ENCODE peak calls at places on chromosome 1, in six cellular contexts. One of them, this sample, is unnamed.

GRCh38 chr1:45002650-45003645 is 8.2 kb downstream of the HECTD3 start:
- DNase-seq in fibroblast of pulmonary artery: no peak
- DNase-seq in right lobe of liver: peak; percentile 53
- DNase-seq in mesothelial cell of epicardium: no peak
- DNase-seq in tibial nerve: no peak
- DNase-seq in Calu3: no peak
- DNase-seq in this sample: no peak

GRCh38 chr1:50570064-50570463 is 146.8 kb upstream of the DMRTA2 start:
- DNase-seq in Calu3: no peak
- DNase-seq in fibroblast of pulmonary artery: no peak
- DNase-seq in right lobe of liver: no peak
- DNase-seq in mesothelial cell of epicardium: no peak
- DNase-seq in tibial nerve: no peak
- DNase-seq in this sample: no peak

GRCh38 chr1:224732367-224733006 is 116.4 kb downstream of the CNIH3 start:
- DNase-seq in right lobe of liver: peak; percentile 85
- DNase-seq in fibroblast of pulmonary artery: no peak
- DNase-seq in Calu3: peak; percentile 19
- DNase-seq in tibial nerve: no peak
- DNase-seq in mesothelial cell of epicardium: no peak
- DNase-seq in this sample: no peak

GRCh38 chr1:208030320-208031091 is 119.6 kb upstream of the CD34 start:
- DNase-seq in mesothelial cell of epicardium: no peak
- DNase-seq in Calu3: no peak
- DNase-seq in right lobe of liver: no peak
- DNase-seq in fibroblast of pulmonary artery: peak; percentile 72
- DNase-seq in tibial nerve: no peak
- DNase-seq in this sample: no peak

GRCh38 chr1:180530501-180530900 is 28.1 kb upstream of the ACBD6 start:
- DNase-seq in right lobe of liver: no peak
- DNase-seq in fibroblast of pulmonary artery: peak; percentile 92
- DNase-seq in mesothelial cell of epicardium: no peak
- DNase-seq in Calu3: peak; percentile 78
- DNase-seq in tibial nerve: no peak
- DNase-seq in this sample: no peak

GRCh38 chr1:223331929-223332328 is 32.0 kb downstream of the SUSD4 start:
- DNase-seq in tibial nerve: no peak
- DNase-seq in right lobe of liver: no peak
- DNase-seq in fibroblast of pulmonary artery: peak; percentile 3
- DNase-seq in Calu3: no peak
- DNase-seq in mesothelial cell of epicardium: no peak
- DNase-seq in this sample: no peak

GRCh38 chr1:175072131-175072941 is 4.7 kb downstream of the TNN start:
- DNase-seq in fibroblast of pulmonary artery: peak; percentile 45
- DNase-seq in Calu3: no peak
- DNase-seq in right lobe of liver: no peak
- DNase-seq in mesothelial cell of epicardium: no peak
- DNase-seq in tibial nerve: no peak
- DNase-seq in this sample: no peak

GRCh38 chr1:212979340-212980122 is 29.2 kb downstream of the VASH2 start:
- DNase-seq in tibial nerve: no peak
- DNase-seq in Calu3: no peak
- DNase-seq in fibroblast of pulmonary artery: no peak
- DNase-seq in mesothelial cell of epicardium: no peak
- DNase-seq in right lobe of liver: no peak
- DNase-seq in this sample: no peak

GRCh38 chr1:35605882-35606182 is 32.7 kb downstream of the TFAP2E start:
- DNase-seq in mesothelial cell of epicardium: no peak
- DNase-seq in Calu3: no peak
- DNase-seq in right lobe of liver: no peak
- DNase-seq in tibial nerve: no peak
- DNase-seq in fibroblast of pulmonary artery: peak; percentile 20
- DNase-seq in this sample: no peak

GRCh38 chr1:188243456-188243855 is 1414.7 kb downstream of the PLA2G4A start:
- DNase-seq in Calu3: no peak
- DNase-seq in tibial nerve: no peak
- DNase-seq in fibroblast of pulmonary artery: no peak
- DNase-seq in right lobe of liver: no peak
- DNase-seq in mesothelial cell of epicardium: no peak
- DNase-seq in this sample: no peak

GRCh38 chr1:109477821-109478220 is 5.9 kb upstream of the ATXN7L2 start:
- DNase-seq in mesothelial cell of epicardium: no peak
- DNase-seq in fibroblast of pulmonary artery: no peak
- DNase-seq in Calu3: no peak
- DNase-seq in right lobe of liver: no peak
- DNase-seq in tibial nerve: no peak
- DNase-seq in this sample: no peak

GRCh38 chr1:206703647-206704046 is 18.9 kb downstream of the MAPKAPK2 start:
- DNase-seq in mesothelial cell of epicardium: no peak
- DNase-seq in fibroblast of pulmonary artery: no peak
- DNase-seq in Calu3: no peak
- DNase-seq in right lobe of liver: no peak
- DNase-seq in tibial nerve: no peak
- DNase-seq in this sample: no peak

GRCh38 chr1:92822907-92823306 is 8.9 kb upstream of the RPL5 start:
- DNase-seq in right lobe of liver: no peak
- DNase-seq in tibial nerve: no peak
- DNase-seq in fibroblast of pulmonary artery: peak; percentile 79
- DNase-seq in mesothelial cell of epicardium: no peak
- DNase-seq in Calu3: peak; percentile 67
- DNase-seq in this sample: no peak

GRCh38 chr1:204225841-204226745 is 12.3 kb upstream of the GOLT1A start:
- DNase-seq in Calu3: peak; percentile 71
- DNase-seq in fibroblast of pulmonary artery: no peak
- DNase-seq in tibial nerve: no peak
- DNase-seq in right lobe of liver: peak; percentile 94
- DNase-seq in mesothelial cell of epicardium: no peak
- DNase-seq in this sample: no peak

GRCh38 chr1:117803318-117803717 is 126.1 kb downstream of the GDAP2 start:
- DNase-seq in mesothelial cell of epicardium: no peak
- DNase-seq in fibroblast of pulmonary artery: no peak
- DNase-seq in Calu3: no peak
- DNase-seq in tibial nerve: no peak
- DNase-seq in right lobe of liver: no peak
- DNase-seq in this sample: no peak

GRCh38 chr1:116374340-116375164 is 1.5 kb downstream of the ATP1A1 start:
- DNase-seq in right lobe of liver: no peak
- DNase-seq in tibial nerve: no peak
- DNase-seq in Calu3: no peak
- DNase-seq in mesothelial cell of epicardium: peak; percentile 46
- DNase-seq in fibroblast of pulmonary artery: no peak
- DNase-seq in this sample: no peak

GRCh38 chr1:50371749-50372148 is 51.5 kb downstream of the DMRTA2 start:
- DNase-seq in Calu3: no peak
- DNase-seq in right lobe of liver: no peak
- DNase-seq in mesothelial cell of epicardium: no peak
- DNase-seq in fibroblast of pulmonary artery: no peak
- DNase-seq in tibial nerve: no peak
- DNase-seq in this sample: no peak

GRCh38 chr1:61910035-61910434 is 167.8 kb downstream of the PATJ start:
- DNase-seq in fibroblast of pulmonary artery: no peak
- DNase-seq in tibial nerve: no peak
- DNase-seq in mesothelial cell of epicardium: no peak
- DNase-seq in right lobe of liver: no peak
- DNase-seq in Calu3: no peak
- DNase-seq in this sample: no peak

GRCh38 chr1:228283476-228284147 is 75.8 kb downstream of the OBSCN start:
- DNase-seq in right lobe of liver: no peak
- DNase-seq in mesothelial cell of epicardium: peak; percentile 34
- DNase-seq in tibial nerve: no peak
- DNase-seq in Calu3: no peak
- DNase-seq in fibroblast of pulmonary artery: no peak
- DNase-seq in this sample: no peak

GRCh38 chr1:169529068-169529642 is 43.4 kb upstream of the SLC19A2 start:
- DNase-seq in mesothelial cell of epicardium: peak; percentile 70
- DNase-seq in fibroblast of pulmonary artery: peak; percentile 28
- DNase-seq in tibial nerve: no peak
- DNase-seq in right lobe of liver: no peak
- DNase-seq in Calu3: peak; percentile 89
- DNase-seq in this sample: no peak

GRCh38 chr1:112114540-112114939 is 125.1 kb upstream of the KCND3 start:
- DNase-seq in Calu3: no peak
- DNase-seq in tibial nerve: no peak
- DNase-seq in mesothelial cell of epicardium: no peak
- DNase-seq in right lobe of liver: no peak
- DNase-seq in fibroblast of pulmonary artery: no peak
- DNase-seq in this sample: no peak

GRCh38 chr1:72526926-72527325 is 244.6 kb upstream of the NEGR1 start:
- DNase-seq in tibial nerve: no peak
- DNase-seq in mesothelial cell of epicardium: no peak
- DNase-seq in fibroblast of pulmonary artery: peak; percentile 77
- DNase-seq in Calu3: no peak
- DNase-seq in right lobe of liver: no peak
- DNase-seq in this sample: no peak

GRCh38 chr1:174167404-174167803 is 8.1 kb downstream of the RABGAP1L start:
- DNase-seq in mesothelial cell of epicardium: no peak
- DNase-seq in tibial nerve: no peak
- DNase-seq in fibroblast of pulmonary artery: no peak
- DNase-seq in Calu3: no peak
- DNase-seq in right lobe of liver: no peak
- DNase-seq in this sample: no peak

GRCh38 chr1:228005511-228006033 is 1.2 kb upstream of the WNT3A start:
- DNase-seq in right lobe of liver: peak; percentile 36
- DNase-seq in fibroblast of pulmonary artery: no peak
- DNase-seq in Calu3: no peak
- DNase-seq in mesothelial cell of epicardium: no peak
- DNase-seq in tibial nerve: no peak
- DNase-seq in this sample: no peak

GRCh38 chr1:19385869-19386591 is 73.9 kb downstream of the SLC66A1 start:
- DNase-seq in right lobe of liver: peak; percentile 66
- DNase-seq in fibroblast of pulmonary artery: peak; percentile 77
- DNase-seq in tibial nerve: peak; percentile 30
- DNase-seq in mesothelial cell of epicardium: no peak
- DNase-seq in Calu3: peak; percentile 35
- DNase-seq in this sample: no peak

GRCh38 chr1:196466656-196467055 is 141.6 kb downstream of the KCNT2 start:
- DNase-seq in fibroblast of pulmonary artery: peak; percentile 36
- DNase-seq in tibial nerve: no peak
- DNase-seq in Calu3: no peak
- DNase-seq in mesothelial cell of epicardium: no peak
- DNase-seq in right lobe of liver: no peak
- DNase-seq in this sample: no peak

GRCh38 chr1:101566883-101567538 is 330.2 kb downstream of the S1PR1 start:
- DNase-seq in Calu3: no peak
- DNase-seq in tibial nerve: no peak
- DNase-seq in fibroblast of pulmonary artery: no peak
- DNase-seq in mesothelial cell of epicardium: no peak
- DNase-seq in right lobe of liver: no peak
- DNase-seq in this sample: no peak

GRCh38 chr1:101567582-101568189 is 330.9 kb downstream of the S1PR1 start:
- DNase-seq in mesothelial cell of epicardium: no peak
- DNase-seq in tibial nerve: no peak
- DNase-seq in Calu3: peak; percentile 33
- DNase-seq in right lobe of liver: no peak
- DNase-seq in fibroblast of pulmonary artery: peak; percentile 47
- DNase-seq in this sample: peak; percentile 41
- TF ChIP-seq CTCF in mesothelial cell of epicardium: peak; percentile 82
- TF ChIP-seq CTCF in tibial nerve: peak; percentile 74
- TF ChIP-seq CTCF in Calu3: peak; percentile 42
- TF ChIP-seq CTCF in right lobe of liver: peak; percentile 57
- TF ChIP-seq CTCF in fibroblast of pulmonary artery: peak; percentile 99
- TF ChIP-seq CTCF in this sample: peak; percentile 94

GRCh38 chr1:23019094-23019850 is at the start of gene KDM1A:
- DNase-seq in mesothelial cell of epicardium: peak; percentile 95
- DNase-seq in Calu3: peak; percentile 95
- DNase-seq in tibial nerve: peak; percentile 94
- DNase-seq in fibroblast of pulmonary artery: peak; percentile 98
- DNase-seq in right lobe of liver: peak; percentile 98
- DNase-seq in this sample: peak; percentile 95
- TF ChIP-seq CTCF in mesothelial cell of epicardium: no peak
- TF ChIP-seq CTCF in Calu3: no peak
- TF ChIP-seq CTCF in tibial nerve: no peak
- TF ChIP-seq CTCF in fibroblast of pulmonary artery: no peak
- TF ChIP-seq CTCF in right lobe of liver: no peak
- TF ChIP-seq CTCF in this sample: no peak

GRCh38 chr1:33818071-33818470 is 45.8 kb upstream of the HMGB4 start:
- DNase-seq in Calu3: no peak
- DNase-seq in tibial nerve: no peak
- DNase-seq in mesothelial cell of epicardium: no peak
- DNase-seq in right lobe of liver: no peak
- DNase-seq in fibroblast of pulmonary artery: no peak
- DNase-seq in this sample: no peak
- TF ChIP-seq CTCF in Calu3: no peak
- TF ChIP-seq CTCF in tibial nerve: no peak
- TF ChIP-seq CTCF in mesothelial cell of epicardium: no peak
- TF ChIP-seq CTCF in right lobe of liver: no peak
- TF ChIP-seq CTCF in fibroblast of pulmonary artery: no peak
- TF ChIP-seq CTCF in this sample: no peak

GRCh38 chr1:160367516-160367900 is 637 bp downstream of the NHLH1 start:
- DNase-seq in fibroblast of pulmonary artery: no peak
- DNase-seq in right lobe of liver: no peak
- DNase-seq in mesothelial cell of epicardium: no peak
- DNase-seq in Calu3: no peak
- DNase-seq in tibial nerve: no peak
- DNase-seq in this sample: no peak

GRCh38 chr1:160367934-160368923 is 1.4 kb downstream of the NHLH1 start:
- DNase-seq in tibial nerve: no peak
- DNase-seq in Calu3: no peak
- DNase-seq in right lobe of liver: no peak
- DNase-seq in mesothelial cell of epicardium: no peak
- DNase-seq in fibroblast of pulmonary artery: no peak
- DNase-seq in this sample: no peak

GRCh38 chr1:160369087-160369486 is 2.2 kb downstream of the NHLH1 start:
- DNase-seq in right lobe of liver: no peak
- DNase-seq in mesothelial cell of epicardium: no peak
- DNase-seq in fibroblast of pulmonary artery: no peak
- DNase-seq in tibial nerve: no peak
- DNase-seq in Calu3: no peak
- DNase-seq in this sample: no peak

GRCh38 chr1:160365325-160365724 is 1.5 kb upstream of the NHLH1 start:
- DNase-seq in tibial nerve: no peak
- DNase-seq in mesothelial cell of epicardium: no peak
- DNase-seq in right lobe of liver: no peak
- DNase-seq in fibroblast of pulmonary artery: no peak
- DNase-seq in Calu3: no peak
- DNase-seq in this sample: no peak

DNA sequence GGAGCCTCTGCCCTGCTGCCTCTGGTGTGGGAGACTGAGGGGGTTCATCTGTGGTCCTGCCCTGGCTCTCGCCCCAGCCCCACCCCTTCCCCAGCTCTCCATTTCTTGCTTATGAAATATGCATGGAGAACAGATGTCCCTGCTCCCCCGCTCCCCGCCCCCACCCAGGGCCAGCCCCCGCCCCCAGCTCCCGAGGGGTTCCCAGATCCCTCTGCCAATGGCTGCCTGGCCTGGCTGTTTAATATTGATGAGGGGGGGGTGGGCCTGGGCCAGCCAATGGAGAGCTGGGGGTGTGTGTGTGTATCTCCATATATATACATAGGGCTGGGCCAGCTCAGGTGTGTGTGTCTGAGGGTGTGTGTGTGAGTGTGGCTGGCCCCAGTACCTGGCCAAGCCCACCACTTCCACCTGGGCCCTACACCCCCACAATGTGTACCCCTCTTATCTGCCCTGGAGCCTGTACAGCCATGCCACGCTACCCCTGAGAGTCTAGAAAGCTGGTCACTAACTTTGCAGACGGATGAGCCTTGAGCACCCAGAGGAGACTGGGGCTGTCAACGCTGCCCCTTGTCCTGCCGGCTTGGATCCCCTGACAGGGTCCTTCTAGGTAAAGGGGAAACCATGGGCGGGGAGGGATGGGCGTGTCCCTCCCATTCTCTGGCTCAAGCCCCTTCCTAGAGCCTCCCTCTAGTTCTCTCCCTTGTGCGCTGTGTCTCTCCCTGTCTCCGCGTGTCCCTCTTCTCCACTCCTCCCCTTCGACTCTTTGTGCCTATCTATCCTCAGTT is at the start of gene NHLH1:
- DNase-seq in tibial nerve: no peak
- DNase-seq in fibroblast of pulmonary artery: no peak
- DNase-seq in Calu3: no peak
- DNase-seq in mesothelial cell of epicardium: no peak
- DNase-seq in right lobe of liver: no peak
- DNase-seq in this sample: no peak
- TF ChIP-seq CTCF in tibial nerve: no peak
- TF ChIP-seq CTCF in fibroblast of pulmonary artery: no peak
- TF ChIP-seq CTCF in Calu3: no peak
- TF ChIP-seq CTCF in mesothelial cell of epicardium: no peak
- TF ChIP-seq CTCF in right lobe of liver: no peak
- TF ChIP-seq CTCF in this sample: no peak

This sample was measured in neural crest cell.